ENCODE peak calls at places on chromosomes 13 and 19, in four cellular contexts. M is kidney glomerular epithelial cell; S is activated T-cell treated with anti-CD3 and anti-CD28 coated beads, Interleukin-2, amount 50 U/mL, for 1 hour; C is mucosa of gallbladder. B is an unnamed sample.

GRCh38 chr13:39900106-39900750 is 244.8 kb downstream of the COG6 start:
- DNase-seq in M (no peak), S (no peak), C (no peak), B (no peak)

GRCh38 chr13:27644302-27644701 is 22.6 kb downstream of the POLR1D start:
- DNase-seq in M (no peak), S (no peak), C (peak; percentile 54), B (no peak)

GRCh38 chr19:27770095-27770494 is 1442.9 kb downstream of the UQCRFS1 start:
- DNase-seq in M (no peak), S (no peak), C (no peak), B (no peak)

GRCh38 chr19:14361824-14362223 is 19.4 kb upstream of the ADGRE5 start:
- DNase-seq in M (no peak), S (peak; percentile 51), C (no peak), B (peak; percentile 19)

GRCh38 chr13:113157206-113157928 is 1.1 kb upstream of the PROZ start:
- DNase-seq in M (no peak), S (no peak), C (no peak), B (no peak)

GRCh38 chr13:42086582-42086981 is 38.1 kb downstream of the DGKH start:
- DNase-seq in M (no peak), S (no peak), C (no peak), B (no peak)

GRCh38 chr13:41742917-41743552 is 217.9 kb downstream of the VWA8 start:
- DNase-seq in M (peak; percentile 8), S (no peak), C (no peak), B (no peak)

GRCh38 chr19:17103177-17103576 is 27.6 kb downstream of the MYO9B start:
- DNase-seq in M (no peak), S (no peak), C (no peak), B (no peak)

GRCh38 chr13:66940113-66940512 is 290.0 kb downstream of the PCDH9 start:
- DNase-seq in M (no peak), S (no peak), C (no peak), B (no peak)

GRCh38 chr19:55345818-55346724 is 6.4 kb downstream of the KMT5C start:
- DNase-seq in M (no peak), S (no peak), C (no peak), B (no peak)

GRCh38 chr13:23384111-23384510 is 49.4 kb downstream of the SACS start:
- DNase-seq in M (peak; percentile 79), S (no peak), C (no peak), B (peak; percentile 55)

GRCh38 chr13:72304121-72304745 is 423.2 kb downstream of the MZT1 start:
- DNase-seq in M (peak; percentile 88), S (no peak), C (no peak), B (no peak)

GRCh38 chr13:29543230-29544215 is 52.0 kb downstream of the SLC7A1 start:
- DNase-seq in M (no peak), S (no peak), C (no peak), B (no peak)

GRCh38 chr13:99658266-99658991 is 157.2 kb downstream of the TM9SF2 start:
- DNase-seq in M (peak; percentile 22), S (peak; percentile 65), C (peak; percentile 34), B (no peak)

GRCh38 chr13:85651440-85651839 is 147.8 kb downstream of the SLITRK6 start:
- DNase-seq in M (no peak), S (no peak), C (no peak), B (no peak)

GRCh38 chr19:49837425-49837824 is 13.5 kb upstream of the PTOV1 start:
- DNase-seq in M (no peak), S (no peak), C (no peak), B (no peak)

GRCh38 chr19:1173845-1174809 is at the start of gene SBNO2:
- DNase-seq in M (peak; percentile 55), S (peak; percentile 93), C (peak; percentile 94), B (peak; percentile 98)

GRCh38 chr13:80047406-80047805 is 293.5 kb downstream of the SPRY2 start:
- DNase-seq in M (no peak), S (no peak), C (no peak), B (no peak)

GRCh38 chr19:2507109-2507508 is 31.2 kb downstream of the GADD45B start:
- DNase-seq in M (no peak), S (peak; percentile 37), C (peak; percentile 71), B (no peak)

GRCh38 chr19:5674734-5675133 is 5.6 kb downstream of the MICOS13 start:
- DNase-seq in M (no peak), S (no peak), C (no peak), B (no peak)

GRCh38 chr13:111215081-111216047 is 100.3 kb downstream of the ARHGEF7 start:
- DNase-seq in M (no peak), S (no peak), C (no peak), B (no peak)

GRCh38 chr19:30668521-30669155 is 296.5 kb downstream of the ZNF536 start:
- DNase-seq in M (no peak), S (no peak), C (no peak), B (no peak)

GRCh38 chr13:26601669-26602068 is 44.2 kb downstream of the WASF3 start:
- DNase-seq in M (peak; percentile 10), S (no peak), C (no peak), B (peak; percentile 45)

GRCh38 chr13:105787518-105788085 is 747.9 kb downstream of the EFNB2 start:
- DNase-seq in M (no peak), S (no peak), C (no peak), B (no peak)

GRCh38 chr13:28392896-28393295 is 102.0 kb downstream of the FLT1 start:
- DNase-seq in M (no peak), S (no peak), C (no peak), B (no peak)

GRCh38 chr13:113123226-113124150 is 889 bp downstream of the F10 start:
- DNase-seq in M (no peak), S (no peak), C (no peak), B (no peak)

GRCh38 chr19:3606690-3607289 is at the start of gene TBXA2R:
- DNase-seq in M (no peak), S (peak; percentile 69), C (peak; percentile 56), B (peak; percentile 64)

GRCh38 chr19:33269016-33269415 is 33.3 kb downstream of the CEBPA start:
- DNase-seq in M (no peak), S (no peak), C (no peak), B (no peak)

GRCh38 chr19:50922316-50922853 is 11.2 kb upstream of the KLK4 start:
- DNase-seq in M (peak; percentile 79), S (peak; percentile 67), C (peak; percentile 66), B (peak; percentile 84)

GRCh38 chr19:41793414-41793727 is 3.0 kb upstream of the CEACAM3 start:
- DNase-seq in M (no peak), S (no peak), C (no peak), B (no peak)

GRCh38 chr19:19562665-19563347 is 24.7 kb downstream of the CILP2 start:
- DNase-seq in M (no peak), S (peak; percentile 48), C (no peak), B (no peak)

GRCh38 chr13:98315466-98315865 is 138.4 kb upstream of the RNF113B start:
- DNase-seq in M (peak; percentile 36), S (no peak), C (no peak), B (no peak)

GRCh38 chr19:3538965-3539742 is at the start of gene TEKTIP1:
- DNase-seq in M (no peak), S (no peak), C (no peak), B (no peak)

GRCh38 chr13:26184791-26185250 is 37.3 kb downstream of the RNF6 start:
- DNase-seq in M (peak; percentile 47), S (peak; percentile 61), C (peak; percentile 77), B (peak; percentile 47)

GRCh38 chr13:27396252-27396846 is 28.1 kb upstream of the GTF3A start:
- DNase-seq in M (no peak), S (no peak), C (no peak), B (no peak)

GRCh38 chr19:1012334-1012733 is 8.6 kb downstream of the TMEM259 start:
- DNase-seq in M (no peak), S (no peak), C (no peak), B (no peak)

GRCh38 chr19:27758626-27759505 is 1454.1 kb downstream of the UQCRFS1 start:
- DNase-seq in M (no peak), S (no peak), C (no peak), B (no peak)